ENCODE peak calls at places on chromosomes 5 and 9, in four cellular contexts. E, C, O and B are unnamed samples.

GRCh38 chr9:137444106-137444790 is 3.1 kb upstream of the ENTPD8 start:
- DNase-seq in E (no peak), C (no peak), O (no peak), B (no peak)

GRCh38 chr9:86368871-86369521 is 14.8 kb upstream of the TUT7 start:
- DNase-seq in E (no peak), C (no peak), O (peak), B (no peak)

GRCh38 chr5:79333852-79334557 is 98.1 kb downstream of the JMY start:
- DNase-seq in E (peak), C (no peak), O (peak), B (no peak)

GRCh38 chr5:141772281-141772680 is 90.3 kb upstream of the ARAP3 start:
- DNase-seq in E (no peak), C (no peak), O (no peak), B (no peak)

GRCh38 chr5:32002755-32003154 is 171.4 kb downstream of the GOLPH3 start:
- DNase-seq in E (no peak), C (no peak), O (no peak), B (no peak)

GRCh38 chr5:135107986-135108385 is 74.0 kb upstream of the PITX1 start:
- DNase-seq in E (no peak), C (no peak), O (no peak), B (no peak)

GRCh38 chr5:14727428-14727865 is 62.9 kb downstream of the OTULIN start:
- DNase-seq in E (peak), C (peak), O (peak), B (peak)

GRCh38 chr9:78568774-78569173 is 271.8 kb downstream of the PSAT1 start:
- DNase-seq in E (no peak), C (no peak), O (no peak), B (no peak)

GRCh38 chr9:86324308-86324707 is 29.9 kb downstream of the TUT7 start:
- DNase-seq in E (no peak), C (no peak), O (no peak), B (no peak)

GRCh38 chr9:100602302-100602930 is 24.5 kb downstream of the CAVIN4 start:
- DNase-seq in E (peak), C (peak), O (peak), B (peak)

GRCh38 chr5:180049357-180049673 is 22.2 kb downstream of the RNF130 start:
- DNase-seq in E (peak), C (no peak), O (no peak), B (no peak)

GRCh38 chr5:116881921-116882531 is 307.4 kb upstream of the SEMA6A start:
- DNase-seq in E (no peak), C (no peak), O (peak), B (no peak)

GRCh38 chr9:122217640-122218039 is 11.1 kb downstream of the LHX6 start:
- DNase-seq in E (no peak), C (no peak), O (peak), B (no peak)

GRCh38 chr5:167208911-167209310 is 1082.5 kb upstream of the WWC1 start:
- DNase-seq in E (no peak), C (no peak), O (no peak), B (no peak)

GRCh38 chr5:175045820-175046219 is 321.4 kb downstream of the MSX2 start:
- DNase-seq in E (no peak), C (no peak), O (no peak), B (no peak)

GRCh38 chr9:125744616-125745387 is 2.4 kb upstream of the PBX3 start:
- DNase-seq in E (no peak), C (no peak), O (no peak), B (no peak)

GRCh38 chr5:40397976-40398375 is 281.7 kb upstream of the PTGER4 start:
- DNase-seq in E (no peak), C (no peak), O (no peak), B (no peak)

GRCh38 chr5:62316110-62316509 is 10.1 kb downstream of the KIF2A start:
- DNase-seq in E (no peak), C (no peak), O (no peak), B (no peak)

GRCh38 chr9:92325991-92326500 is 293 bp downstream of the CENPP start:
- DNase-seq in E (no peak), C (no peak), O (no peak), B (no peak)

GRCh38 chr9:124535846-124536245 is 28.6 kb upstream of the NR5A1 start:
- DNase-seq in E (no peak), C (no peak), O (no peak), B (no peak)

GRCh38 chr9:134123764-134124128 is 12.1 kb upstream of the WDR5 start:
- DNase-seq in E (no peak), C (no peak), O (no peak), B (no peak)

GRCh38 chr9:122222741-122223140 is 6.0 kb downstream of the LHX6 start:
- DNase-seq in E (peak), C (no peak), O (no peak), B (no peak)

GRCh38 chr9:16085167-16085718 is 532.4 kb downstream of the CCDC171 start:
- DNase-seq in E (no peak), C (no peak), O (no peak), B (no peak)

GRCh38 chr5:40052812-40053211 is 626.9 kb upstream of the PTGER4 start:
- DNase-seq in E (no peak), C (no peak), O (no peak), B (peak)

GRCh38 chr5:40384782-40385390 is 294.8 kb upstream of the PTGER4 start:
- DNase-seq in E (no peak), C (no peak), O (no peak), B (no peak)

GRCh38 chr9:4297151-4297794 is 2.6 kb downstream of the GLIS3 start:
- DNase-seq in E (peak), C (peak), O (peak), B (peak)

GRCh38 chr9:110911659-110912473 is 126.4 kb downstream of the LPAR1 start:
- DNase-seq in E (no peak), C (no peak), O (no peak), B (no peak)

GRCh38 chr9:90964101-90965020 is 162.7 kb downstream of the SYK start:
- DNase-seq in E (peak), C (peak), O (peak), B (peak)

GRCh38 chr9:70814597-70814996 is 306.8 kb downstream of the TRPM3 start:
- DNase-seq in E (no peak), C (no peak), O (no peak), B (no peak)
- H2AFZ ChIP-seq in E (no peak), C (no peak), O (no peak), B (no peak)

GRCh38 chr9:109861499-109861898 is 81.5 kb downstream of the PALM2AKAP2 start:
- DNase-seq in E (no peak), C (no peak), O (no peak), B (no peak)
- TF ChIP-seq ELF1 in E (no peak), C (no peak), O (no peak), B (no peak)

GRCh38 chr9:128243486-128244415 is 32.1 kb downstream of the GOLGA2 start:
- DNase-seq in E (peak), C (no peak), O (no peak), B (peak)

GRCh38 chr9:128242828-128243485 is 32.9 kb downstream of the GOLGA2 start:
- DNase-seq in E (peak), C (no peak), O (no peak), B (peak)

GRCh38 chr9:128246471-128246870 is 29.3 kb downstream of the GOLGA2 start:
- DNase-seq in E (no peak), C (no peak), O (no peak), B (peak)

GRCh38 chr9:128245293-128246151 is 30.3 kb downstream of the GOLGA2 start:
- DNase-seq in E (peak), C (no peak), O (peak), B (no peak)

GRCh38 chr9:128244443-128245226 is 31.2 kb downstream of the GOLGA2 start:
- DNase-seq in E (peak), C (no peak), O (peak), B (peak)
- H2AFZ ChIP-seq in E (no peak), C (no peak), O (no peak), B (peak)

DNA sequence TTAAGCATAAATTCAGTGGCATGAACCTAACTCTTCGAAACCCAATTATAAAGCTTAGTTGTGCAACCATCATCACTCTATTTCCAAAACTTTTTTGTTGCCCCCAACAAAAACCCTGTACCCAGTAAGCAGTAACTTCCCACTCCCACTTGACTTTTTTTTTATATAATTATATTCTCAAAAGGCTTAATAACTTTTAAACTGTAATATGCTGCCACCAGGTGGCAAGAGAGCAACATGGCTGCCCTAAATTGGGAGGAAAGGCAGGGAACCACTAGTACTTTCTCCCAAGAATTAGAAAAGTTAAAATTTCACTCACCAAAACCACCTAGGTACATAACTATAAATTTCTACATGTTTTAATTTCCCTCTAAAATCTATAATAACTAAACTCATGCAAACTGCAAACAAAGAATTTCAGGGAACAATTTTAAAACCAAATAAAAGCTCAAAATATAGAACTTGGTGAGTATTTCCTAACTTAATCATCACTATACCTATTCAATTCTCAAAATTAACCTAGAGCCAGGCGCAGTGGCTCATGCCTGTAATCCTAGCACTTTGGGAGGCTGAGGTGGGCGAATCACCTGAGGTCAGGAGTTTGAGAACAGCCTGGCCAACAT is 50.2 kb upstream of the RNF38 start:
- DNase-seq in E (peak), C (peak), O (peak), B (peak)
- TF ChIP-seq ELF1 in E (no peak), C (no peak), O (no peak), B (no peak)

GRCh38 chr5:149323235-149324205 is 21.8 kb upstream of the GRPEL2 start:
- DNase-seq in E (no peak), C (no peak), O (peak), B (no peak)

GRCh38 chr5:149317281-149318048 is 27.8 kb upstream of the GRPEL2 start:
- DNase-seq in E (peak), C (peak), O (peak), B (peak)

GRCh38 chr5:149319174-149319573 is 26.1 kb upstream of the GRPEL2 start:
- DNase-seq in E (no peak), C (no peak), O (no peak), B (no peak)

GRCh38 chr5:149322518-149322917 is 22.8 kb upstream of the GRPEL2 start:
- DNase-seq in E (no peak), C (no peak), O (peak), B (no peak)

GRCh38 chr5:149320791-149321330 is 24.4 kb upstream of the GRPEL2 start:
- DNase-seq in E (peak), C (peak), O (peak), B (peak)
- H2AFZ ChIP-seq in E (peak), C (peak), O (peak), B (peak)

DNA sequence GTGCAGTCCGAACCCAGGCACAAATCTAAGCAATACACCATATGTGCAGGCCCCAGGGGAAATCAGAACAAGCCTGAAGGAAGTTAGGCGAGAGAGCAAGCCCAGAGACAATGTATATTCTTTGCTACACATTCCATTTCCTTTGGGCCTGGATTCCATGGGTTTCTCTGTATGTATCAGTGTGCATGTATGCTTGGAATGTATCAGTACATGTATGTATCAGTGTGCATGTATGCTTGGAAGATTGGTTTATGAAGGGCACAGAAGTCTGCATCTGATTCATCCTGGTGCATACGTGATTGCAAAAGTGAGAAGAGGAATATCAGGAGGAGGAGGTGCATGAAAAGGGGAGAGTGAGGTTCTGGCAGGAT is 232.6 kb upstream of the ANKRD55 start:
- DNase-seq in E (no peak), C (no peak), O (peak), B (no peak)
- TF ChIP-seq ELF1 in E (no peak), C (no peak), O (no peak), B (no peak)